ENCODE peak calls at places on chromosomes 13 and 19, in nine cellular contexts. A is H9, L is prostate gland, J is heart left ventricle, E is cardiac muscle cell, B is ascending aorta, W is breast epithelium, N is body of pancreas, P is testis. C is an unnamed sample. For H3K4me1, the result is how much of the 10 kb centered on the place peaks cover.

GRCh38 chr19:35811317-35812219 is 1.1 kb downstream of the PRODH2 start:
- DNase-seq in L (no peak), E (no peak), B (no peak), N (no peak), J (no peak), W (no peak), A (no peak), P (no peak), C (no peak)

GRCh38 chr13:36815069-36815468 is 4.0 kb upstream of the RFXAP start:
- DNase-seq in E (no peak), N (no peak), W (no peak), A (no peak), L (no peak), J (no peak), P (no peak), B (no peak), C (no peak)

GRCh38 chr13:31119526-31119925 is 42.2 kb downstream of the HSPH1 start:
- DNase-seq in L (no peak), P (no peak), E (no peak), N (no peak), W (no peak), A (no peak), J (no peak), B (no peak), C (no peak)

GRCh38 chr13:23741879-23742510 is 147.2 kb downstream of the MIPEP start:
- DNase-seq in A (peak), J (no peak), P (no peak), B (no peak), E (no peak), W (no peak), L (no peak), N (no peak), C (no peak)

GRCh38 chr13:99863789-99864626 is 107.6 kb downstream of the ZIC5 start:
- DNase-seq in P (no peak), B (no peak), N (no peak), W (no peak), L (no peak), E (no peak), J (no peak), A (no peak), C (no peak)

GRCh38 chr19:6738726-6739389 is 622 bp upstream of the TRIP10 start:
- DNase-seq in L (peak), P (peak), E (peak), J (peak), A (no peak), N (peak), W (no peak), B (no peak), C (no peak)

GRCh38 chr19:58157045-58157728 is 6.6 kb upstream of the ZNF329 start:
- DNase-seq in J (no peak), E (no peak), B (no peak), A (peak), P (peak), L (no peak), W (no peak), N (no peak), C (no peak)

GRCh38 chr19:27746691-27747380 is 1466.1 kb downstream of the UQCRFS1 start:
- DNase-seq in J (peak), L (peak), P (peak), N (no peak), A (peak), E (peak), W (peak), B (no peak), C (peak)

DNA sequence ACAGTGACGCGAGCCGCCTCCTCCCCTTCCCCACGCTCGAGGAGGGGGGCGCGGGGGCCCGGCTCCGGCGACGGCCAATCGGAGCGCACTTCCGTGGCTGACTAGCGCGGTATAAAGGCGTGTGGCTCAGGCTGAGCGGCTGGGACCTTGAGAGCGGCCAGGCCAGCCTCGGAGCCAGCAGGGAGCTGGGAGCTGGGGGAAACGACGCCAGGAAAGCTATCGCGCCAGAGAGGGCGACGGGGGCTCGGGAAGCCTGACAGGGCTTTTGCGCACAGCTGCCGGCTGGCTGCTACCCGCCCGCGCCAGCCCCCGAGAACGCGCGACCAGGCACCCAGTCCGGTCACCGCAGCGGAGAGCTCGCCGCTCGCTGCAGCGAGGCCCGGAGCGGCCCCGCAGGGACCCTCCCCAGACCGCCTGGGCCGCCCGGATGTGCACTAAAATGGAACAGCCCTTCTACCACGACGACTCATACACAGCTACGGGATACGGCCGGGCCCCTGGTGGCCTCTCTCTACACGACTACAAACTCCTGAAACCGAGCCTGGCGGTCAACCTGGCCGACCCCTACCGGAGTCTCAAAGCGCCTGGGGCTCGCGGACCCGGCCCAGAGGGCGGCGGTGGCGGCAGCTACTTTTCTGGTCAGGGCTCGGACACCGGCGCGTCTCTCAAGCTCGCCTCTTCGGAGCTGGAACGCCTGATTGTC is at the start of gene JUNB:
- DNase-seq in W (peak), N (peak), P (peak), J (peak), A (peak), L (peak), B (peak), E (peak), C (peak)
- H3K4me1 ChIP-seq in W (under half), N (half or more), P (under half), J (under half), A (under half), L (under half), B (under half), E (under half), C (under half)

GRCh38 chr19:40284501-40285352 is at the start of gene AKT2:
- DNase-seq in L (peak), E (peak), J (no peak), B (no peak), N (no peak), A (peak), P (peak), W (peak), C (no peak)
- TF ChIP-seq CTCF in L (no peak), E (no peak), J (no peak), B (no peak), N (no peak), A (no peak), P (no peak), W (no peak), C (no peak)

GRCh38 chr19:55279773-55280643 is at the start of gene HSPBP1:
- DNase-seq in N (peak), J (peak), L (peak), B (peak), W (peak), A (peak), P (peak), E (peak), C (peak)

GRCh38 chr19:55276720-55277430 is 3.0 kb downstream of the HSPBP1 start:
- DNase-seq in P (no peak), L (no peak), N (no peak), E (no peak), A (no peak), B (no peak), J (no peak), W (no peak), C (no peak)

GRCh38 chr19:55277494-55277893 is 2.4 kb downstream of the HSPBP1 start:
- DNase-seq in N (no peak), L (no peak), A (no peak), P (no peak), W (no peak), E (no peak), J (no peak), B (no peak), C (no peak)

GRCh38 chr19:55278391-55279135 is 1.3 kb downstream of the HSPBP1 start:
- DNase-seq in A (no peak), W (no peak), P (no peak), J (no peak), B (no peak), E (no peak), N (no peak), L (no peak), C (no peak)

DNA sequence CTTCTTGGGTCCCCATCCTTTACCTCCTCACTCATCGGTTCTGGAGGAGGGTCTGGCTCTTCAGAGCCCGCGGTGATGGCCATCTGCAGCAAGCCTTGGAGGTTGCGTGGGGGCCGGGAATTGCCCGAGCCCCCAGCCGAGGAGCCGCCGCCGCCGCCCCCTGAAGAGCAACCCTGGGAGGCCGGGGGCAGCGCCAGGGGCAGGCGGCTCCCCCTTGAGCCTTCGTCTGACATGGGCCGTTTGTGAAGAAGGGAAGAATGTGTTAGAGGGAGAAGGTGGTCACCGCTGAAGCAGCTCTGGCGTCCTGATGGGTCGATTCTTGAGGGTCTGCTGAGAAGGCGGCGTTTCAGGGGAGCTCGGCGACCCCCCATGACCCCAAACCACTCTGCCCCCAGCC is 536 bp downstream of the HSPBP1 start:
- DNase-seq in E (no peak), A (no peak), P (no peak), L (no peak), N (no peak), B (no peak), J (no peak), W (no peak), C (no peak)
- H3K4me1 ChIP-seq in E (under half), A (under half), P (under half), L (under half), N (under half), B (under half), J (under half), W (under half), C (under half)

GRCh38 chr19:14901675-14902260 is 15.8 kb upstream of the OR7A17 start:
- DNase-seq in B (no peak), P (no peak), N (no peak), W (no peak), A (no peak), L (no peak), J (no peak), E (no peak), C (no peak)

GRCh38 chr19:14906711-14907110 is 20.8 kb upstream of the OR7A17 start:
- DNase-seq in E (no peak), L (no peak), W (no peak), N (no peak), P (no peak), B (no peak), J (no peak), A (no peak), C (no peak)
- TF ChIP-seq CTCF in E (no peak), L (no peak), W (no peak), N (no peak), P (no peak), B (no peak), J (no peak), A (no peak), C (no peak)

DNA sequence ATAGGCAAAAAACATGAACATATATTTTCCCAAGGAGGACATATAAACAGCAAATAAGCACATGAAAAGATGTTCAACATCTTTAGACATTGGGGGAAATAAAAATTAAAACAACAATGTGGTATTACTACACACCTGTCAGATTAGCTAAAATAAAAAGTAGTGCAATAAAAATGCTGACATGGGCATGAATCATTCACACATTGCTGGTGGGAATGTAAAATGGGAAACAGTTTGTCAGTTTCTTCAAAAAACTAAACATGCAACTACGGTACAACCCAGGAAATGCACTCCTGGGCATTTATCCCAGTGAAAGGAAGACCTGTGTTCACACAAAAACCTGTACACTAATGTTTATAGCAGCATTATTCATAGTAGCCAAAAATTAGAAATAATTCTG is 5.3 kb upstream of the SUCLA2 start:
- DNase-seq in E (no peak), W (no peak), A (no peak), P (no peak), N (no peak), L (no peak), B (no peak), J (no peak), C (peak)
- H3K4me1 ChIP-seq in E (under half), W (under half), A (under half), P (under half), N (under half), L (under half), B (under half), J (under half), C (under half)

DNA sequence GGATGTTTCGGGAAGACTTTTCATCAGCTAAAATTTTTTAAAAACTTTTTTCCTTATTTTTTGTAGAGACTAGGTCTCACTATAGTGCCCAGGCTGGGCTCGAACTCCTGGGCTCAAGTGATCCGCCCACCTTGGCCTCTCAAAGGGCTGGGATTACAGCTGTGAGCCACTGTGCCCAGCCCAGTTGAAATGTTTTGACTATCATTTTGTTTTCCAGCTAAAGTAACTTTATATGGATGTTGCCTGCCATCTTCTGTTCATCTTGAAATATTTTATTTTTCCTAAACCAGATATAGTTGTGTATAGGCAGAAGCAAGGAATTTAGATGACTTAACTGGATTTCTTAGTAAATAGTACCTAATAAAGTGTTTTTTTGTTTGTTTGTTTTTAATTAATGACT is 7.0 kb downstream of the CAB39L start:
- DNase-seq in P (peak), E (peak), L (peak), N (no peak), W (no peak), A (no peak), J (no peak), B (no peak), C (no peak)
- TF ChIP-seq CTCF in P (peak), E (no peak), L (no peak), N (peak), W (no peak), A (no peak), J (no peak), B (peak), C (peak)

GRCh38 chr19:44725251-44725650 is 23.3 kb upstream of the BCL3 start:
- DNase-seq in W (no peak), L (no peak), P (no peak), A (no peak), N (peak), B (no peak), E (no peak), J (no peak), C (no peak)
- H3K4me1 ChIP-seq in W (under half), L (under half), P (under half), A (under half), N (under half), B (under half), E (under half), J (under half), C (under half)

C was measured in foreskin keratinocyte.